ENCODE peak calls at places on chromosomes 11 and 22, in four cellular contexts. M is H1, A is AG09309, I is endothelial cell. E is an unnamed sample.

GRCh38 chr22:35313311-35314121 is 13.8 kb downstream of the TOM1 start:
- DNase-seq in A (peak), M (no peak), I (no peak), E (no peak)

GRCh38 chr11:88280673-88281316 is 56.7 kb downstream of the CTSC start:
- DNase-seq in A (peak), M (no peak), I (no peak), E (no peak)

GRCh38 chr11:129279326-129280026 is 87.4 kb upstream of the ARHGAP32 start:
- DNase-seq in A (peak), M (no peak), I (peak), E (peak)

GRCh38 chr11:43937434-43938411 is 4.7 kb upstream of the C11orf96 start:
- DNase-seq in A (no peak), M (no peak), I (no peak), E (no peak)

GRCh38 chr11:76074178-76075112 is 131.9 kb downstream of the WNT11 start:
- DNase-seq in M (no peak), A (peak), I (no peak), E (no peak)

GRCh38 chr11:19953909-19954308 is 206.4 kb downstream of the DBX1 start:
- DNase-seq in A (peak), M (no peak), I (peak), E (no peak)

GRCh38 chr11:38159038-38159437 is 1561.0 kb upstream of the RAG2 start:
- DNase-seq in I (no peak), M (no peak), A (no peak), E (no peak)

GRCh38 chr22:46079861-46080821 is 70.2 kb upstream of the PPARA start:
- DNase-seq in I (no peak), A (peak), M (no peak), E (no peak)

GRCh38 chr22:49564666-49565515 is 262.8 kb downstream of the BRD1 start:
- DNase-seq in M (no peak), A (no peak), I (no peak), E (no peak)

GRCh38 chr22:49566141-49566541 is 261.5 kb downstream of the BRD1 start:
- DNase-seq in M (no peak), I (no peak), A (no peak), E (no peak)

GRCh38 chr22:49565516-49565855 is 262.2 kb downstream of the BRD1 start:
- DNase-seq in M (no peak), A (no peak), I (no peak), E (no peak)

GRCh38 chr22:49567894-49568750 is 259.6 kb downstream of the BRD1 start:
- DNase-seq in M (no peak), I (no peak), A (no peak), E (no peak)

DNA sequence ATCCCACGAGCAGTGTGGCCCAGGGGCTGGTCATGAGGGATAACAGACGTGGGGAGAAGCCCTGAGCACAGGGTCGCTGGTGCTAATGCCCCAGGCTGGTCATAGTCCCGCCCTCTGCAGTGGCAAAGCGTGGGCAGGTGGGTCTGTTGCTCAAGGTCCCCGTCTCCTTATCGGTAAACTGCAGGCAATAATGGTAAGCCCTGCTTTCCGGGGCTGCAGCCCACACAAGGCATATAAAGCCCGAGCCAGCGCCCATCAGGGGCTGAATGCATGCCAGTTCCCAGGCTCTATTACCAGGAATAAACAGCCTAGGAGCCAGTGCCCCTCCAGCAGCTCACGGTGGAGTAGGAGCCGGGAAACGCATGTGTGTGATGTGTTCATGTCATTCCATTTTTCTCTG is 261.0 kb downstream of the BRD1 start:
- DNase-seq in M (no peak), I (no peak), A (no peak), E (no peak)
- TF ChIP-seq CTCF in M (no peak), I (no peak), A (no peak), E (no peak)

GRCh38 chr11:63998558-63999348 is 12.5 kb downstream of the OTUB1 start:
- DNase-seq in M (no peak), A (no peak), I (no peak), E (peak)
- TF ChIP-seq CTCF in M (no peak), A (no peak), I (no peak), E (no peak)

DNA sequence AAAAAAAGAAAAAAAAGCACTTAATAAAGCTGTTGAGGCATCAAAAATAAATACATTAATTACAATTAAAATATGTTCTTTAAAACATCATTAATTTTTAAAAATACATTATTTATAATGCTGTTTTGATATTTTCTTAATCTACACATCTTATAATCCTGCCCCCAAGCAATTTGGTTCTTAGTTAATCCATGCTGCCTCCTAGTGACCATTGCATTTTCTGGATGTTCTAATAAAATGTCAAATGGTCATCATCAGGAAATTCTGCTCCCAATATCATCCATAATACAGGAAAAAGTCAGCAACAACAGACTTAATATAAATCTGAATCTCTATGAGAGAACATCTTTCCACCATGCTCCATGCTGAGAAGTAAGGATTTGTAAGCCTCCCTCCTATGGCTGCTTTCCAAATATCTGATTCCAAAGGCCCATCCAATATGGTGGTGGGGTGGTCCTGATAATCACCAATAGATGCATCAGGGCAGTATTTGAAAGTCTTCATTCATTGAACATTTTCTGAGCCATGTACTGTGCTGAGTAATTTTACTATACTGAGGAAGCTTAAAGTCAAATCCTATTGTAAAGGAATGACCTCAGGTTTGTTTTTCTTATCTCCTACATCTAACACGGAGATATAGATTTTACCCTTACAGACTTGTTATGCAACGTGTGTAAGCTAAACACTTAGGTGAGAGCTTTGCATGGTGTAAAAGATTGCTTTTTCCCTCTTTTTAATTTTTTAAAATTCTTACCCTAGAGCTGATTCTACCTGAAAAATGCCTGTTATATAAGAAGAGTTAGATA is 124.7 kb upstream of the BMAL1 start:
- DNase-seq in M (no peak), I (no peak), A (no peak), E (no peak)
- TF ChIP-seq CTCF in M (peak), I (no peak), A (peak), E (no peak)

DNA sequence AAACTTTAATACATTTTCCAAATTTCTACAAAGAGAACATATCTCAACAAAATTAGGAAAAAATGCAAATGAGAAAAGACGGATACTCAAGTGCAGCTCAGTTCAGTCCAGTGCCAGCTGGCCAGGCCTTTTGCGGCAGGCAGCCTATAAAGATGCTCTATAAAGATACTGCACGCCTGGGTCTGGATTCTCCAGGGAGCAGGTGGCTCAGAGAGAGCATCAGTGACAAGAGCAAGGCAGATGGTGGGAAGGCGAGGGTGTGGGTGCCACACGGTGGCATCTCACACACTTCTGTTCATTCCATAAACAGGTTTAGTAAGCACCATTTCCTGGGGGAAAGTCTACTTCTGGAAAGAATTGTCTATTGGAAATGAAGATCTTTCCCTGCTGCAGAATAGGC is 18.1 kb upstream of the SCN3B start:
- DNase-seq in M (no peak), I (no peak), A (no peak), E (no peak)
- TF ChIP-seq CTCF in M (no peak), I (no peak), A (no peak), E (no peak)

GRCh38 chr11:108958446-108959123 is 293.7 kb downstream of the DDX10 start:
- DNase-seq in A (no peak), I (no peak), M (no peak), E (no peak)
- TF ChIP-seq CTCF in A (peak), I (no peak), M (no peak), E (no peak)

GRCh38 chr11:120109531-120109930 is 28.4 kb downstream of the TRIM29 start:
- DNase-seq in I (no peak), A (no peak), M (no peak), E (no peak)

GRCh38 chr11:120106354-120106753 is 31.6 kb downstream of the TRIM29 start:
- DNase-seq in A (no peak), M (no peak), I (no peak), E (no peak)

GRCh38 chr11:120108154-120108784 is 29.6 kb downstream of the TRIM29 start:
- DNase-seq in I (peak), A (no peak), M (peak), E (no peak)

GRCh38 chr11:120105576-120105975 is 32.3 kb downstream of the TRIM29 start:
- DNase-seq in A (no peak), I (no peak), M (no peak), E (no peak)

DNA sequence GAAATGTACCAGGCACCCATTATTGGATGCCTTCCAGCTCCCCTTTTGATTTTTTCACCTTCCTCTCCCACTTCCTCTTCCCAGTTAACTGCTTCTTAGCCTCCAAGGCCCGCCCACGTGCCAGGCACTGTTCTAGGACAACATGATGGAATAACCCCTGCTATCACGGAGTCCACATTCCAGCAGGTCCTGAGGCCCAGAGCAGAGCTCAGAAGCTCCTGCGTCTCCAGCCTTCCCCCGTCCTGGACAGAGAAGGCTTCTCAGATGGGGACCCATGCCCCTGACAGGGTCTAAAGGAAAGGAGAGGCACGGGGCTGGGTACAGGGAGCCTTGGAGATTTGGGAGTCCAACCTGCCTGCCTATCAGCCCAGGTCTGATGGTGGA is 29.1 kb downstream of the TRIM29 start:
- DNase-seq in M (no peak), I (no peak), A (no peak), E (no peak)
- TF ChIP-seq CTCF in M (no peak), I (no peak), A (no peak), E (no peak)

GRCh38 chr11:58742140-58742539 is 10.4 kb upstream of the GLYAT start:
- DNase-seq in I (no peak), M (no peak), A (no peak), E (no peak)

GRCh38 chr11:58744988-58745704 is 13.4 kb upstream of the GLYAT start:
- DNase-seq in A (no peak), I (no peak), M (no peak), E (no peak)

GRCh38 chr11:58745705-58746364 is 14.1 kb upstream of the GLYAT start:
- DNase-seq in M (no peak), A (no peak), I (no peak), E (no peak)

GRCh38 chr11:58741127-58741526 is 9.4 kb upstream of the GLYAT start:
- DNase-seq in A (no peak), M (no peak), I (no peak), E (no peak)

GRCh38 chr11:58742981-58743880 is 11.5 kb upstream of the GLYAT start:
- DNase-seq in I (no peak), M (no peak), A (no peak), E (no peak)
- TF ChIP-seq CTCF in I (no peak), M (peak), A (peak), E (no peak)

DNA sequence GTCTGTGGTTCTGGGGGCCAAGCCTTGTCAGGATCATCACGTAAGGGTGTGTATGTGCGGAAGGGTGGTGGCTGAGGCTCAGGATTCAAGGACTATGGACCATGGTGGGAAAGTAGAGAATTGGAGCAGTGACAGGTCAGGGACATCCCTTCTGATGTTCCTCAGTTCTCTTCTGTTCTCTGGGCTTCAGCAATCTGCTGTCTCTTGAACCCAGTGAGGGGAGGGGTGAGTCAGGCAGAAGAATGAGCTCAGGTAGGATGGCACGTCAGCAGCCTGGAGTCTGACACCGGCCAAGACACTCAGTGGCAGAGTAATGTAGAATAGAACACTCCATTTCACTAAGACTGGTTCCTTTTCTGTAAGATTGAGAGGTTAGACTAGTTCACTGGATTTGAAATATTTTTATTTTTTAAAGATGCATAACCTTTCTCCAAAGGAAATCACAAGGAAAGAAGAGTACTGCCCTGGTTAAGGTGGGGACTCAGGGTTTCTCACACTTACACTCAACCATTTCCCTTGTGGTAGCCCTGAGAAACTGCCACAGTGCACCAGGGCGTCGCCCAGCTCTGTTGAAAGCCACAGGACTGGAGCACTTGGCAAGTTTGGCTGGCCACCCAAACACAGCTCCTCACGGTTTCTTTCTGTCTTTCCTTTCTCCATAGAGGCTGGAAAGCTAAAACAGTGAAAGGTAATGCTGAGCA is 23.2 kb upstream of the MICAL2 start:
- DNase-seq in I (no peak), M (no peak), A (peak), E (no peak)
- TF ChIP-seq CTCF in I (no peak), M (no peak), A (peak), E (peak)